ENCODE peak calls at places on chromosomes 16 and 17, in eight cellular contexts. One of them, this sample, is unnamed.

GRCh38 chr16:75264999-75265910 is 13.8 kb upstream of the BCAR1 start:
- DNase-seq in neural progenitor cell: no peak
- DNase-seq in psoas muscle: peak; percentile 80
- DNase-seq in NCI-H1930: no peak
- DNase-seq in AG10803: no peak
- DNase-seq in NCI-H2081: no peak
- DNase-seq in EL: peak; percentile 38
- DNase-seq in esophagus squamous epithelium: no peak
- DNase-seq in this sample: no peak

GRCh38 chr16:86681440-86681838 is 103.1 kb downstream of the FOXL1 start:
- DNase-seq in neural progenitor cell: no peak
- DNase-seq in psoas muscle: no peak
- DNase-seq in NCI-H1930: no peak
- DNase-seq in AG10803: no peak
- DNase-seq in NCI-H2081: no peak
- DNase-seq in EL: peak; percentile 11
- DNase-seq in esophagus squamous epithelium: no peak
- DNase-seq in this sample: no peak

GRCh38 chr16:56348168-56349085 is 76.9 kb downstream of the AMFR start:
- DNase-seq in neural progenitor cell: no peak
- DNase-seq in psoas muscle: peak; percentile 39
- DNase-seq in NCI-H1930: no peak
- DNase-seq in AG10803: no peak
- DNase-seq in NCI-H2081: no peak
- DNase-seq in EL: peak; percentile 19
- DNase-seq in esophagus squamous epithelium: no peak
- DNase-seq in this sample: no peak

GRCh38 chr16:50664270-50664669 is 16.8 kb downstream of the SNX20 start:
- DNase-seq in neural progenitor cell: no peak
- DNase-seq in psoas muscle: no peak
- DNase-seq in NCI-H1930: no peak
- DNase-seq in AG10803: no peak
- DNase-seq in NCI-H2081: no peak
- DNase-seq in EL: no peak
- DNase-seq in esophagus squamous epithelium: no peak
- DNase-seq in this sample: no peak

GRCh38 chr16:17070882-17071592 is 399.7 kb downstream of the XYLT1 start:
- DNase-seq in neural progenitor cell: peak; percentile 57
- DNase-seq in psoas muscle: no peak
- DNase-seq in NCI-H1930: peak; percentile 20
- DNase-seq in AG10803: peak; percentile 23
- DNase-seq in NCI-H2081: peak; percentile 21
- DNase-seq in EL: no peak
- DNase-seq in esophagus squamous epithelium: peak; percentile 18
- DNase-seq in this sample: no peak

GRCh38 chr16:1407749-1408148 is 6.8 kb downstream of the UNKL start:
- DNase-seq in neural progenitor cell: no peak
- DNase-seq in psoas muscle: peak; percentile 70
- DNase-seq in NCI-H1930: no peak
- DNase-seq in AG10803: peak; percentile 80
- DNase-seq in NCI-H2081: no peak
- DNase-seq in EL: no peak
- DNase-seq in esophagus squamous epithelium: no peak
- DNase-seq in this sample: no peak

GRCh38 chr16:87153326-87153725 is 163.9 kb downstream of the C16orf95 start:
- DNase-seq in neural progenitor cell: no peak
- DNase-seq in psoas muscle: no peak
- DNase-seq in NCI-H1930: no peak
- DNase-seq in AG10803: no peak
- DNase-seq in NCI-H2081: no peak
- DNase-seq in EL: no peak
- DNase-seq in esophagus squamous epithelium: no peak
- DNase-seq in this sample: no peak

GRCh38 chr17:7650509-7651096 is at the start of gene ATP1B2:
- DNase-seq in neural progenitor cell: peak; percentile 97
- DNase-seq in psoas muscle: peak; percentile 76
- DNase-seq in NCI-H1930: no peak
- DNase-seq in AG10803: no peak
- DNase-seq in NCI-H2081: no peak
- DNase-seq in EL: peak; percentile 54
- DNase-seq in esophagus squamous epithelium: no peak
- DNase-seq in this sample: no peak

GRCh38 chr17:40915199-40915661 is 22.2 kb downstream of the KRT23 start:
- DNase-seq in neural progenitor cell: no peak
- DNase-seq in psoas muscle: no peak
- DNase-seq in NCI-H1930: no peak
- DNase-seq in AG10803: peak; percentile 96
- DNase-seq in NCI-H2081: no peak
- DNase-seq in EL: peak; percentile 97
- DNase-seq in esophagus squamous epithelium: no peak
- DNase-seq in this sample: no peak

GRCh38 chr16:11914759-11915643 is 755 bp downstream of the GSPT1 start:
- DNase-seq in neural progenitor cell: peak; percentile 63
- DNase-seq in psoas muscle: peak; percentile 78
- DNase-seq in NCI-H1930: no peak
- DNase-seq in AG10803: peak; percentile 29
- DNase-seq in NCI-H2081: no peak
- DNase-seq in EL: peak; percentile 43
- DNase-seq in esophagus squamous epithelium: no peak
- DNase-seq in this sample: no peak

GRCh38 chr17:41810659-41811548 is 845 bp downstream of the P3H4 start:
- DNase-seq in neural progenitor cell: peak; percentile 55
- DNase-seq in psoas muscle: no peak
- DNase-seq in NCI-H1930: no peak
- DNase-seq in AG10803: no peak
- DNase-seq in NCI-H2081: no peak
- DNase-seq in EL: no peak
- DNase-seq in esophagus squamous epithelium: no peak
- DNase-seq in this sample: no peak

This sample was measured in LNCaP clone FGC.